ENCODE peak calls at places on chromosome 11, in eight cellular contexts. U is heart right ventricle; Y is GM23338; N is ovary; V is thoracic aorta; X is PC-3; R is naive thymus-derived CD4-positive, alpha-beta T cell; O is upper lobe of right lung. F is an unnamed sample. For H3K4me1, the result is how much of the 10 kb centered on the place peaks cover.

GRCh38 chr11:31863170-31863929 is 52.2 kb upstream of the PAX6 start:
- DNase-seq in R (no peak), X (no peak), Y (peak), U (no peak), O (no peak), V (no peak), N (no peak), F (no peak)

GRCh38 chr11:111676878-111677585 is 74.8 kb downstream of the SIK2 start:
- DNase-seq in U (no peak), Y (no peak), X (peak), V (no peak), O (no peak), R (no peak), N (no peak), F (no peak)

GRCh38 chr11:120124355-120124754 is 13.6 kb downstream of the TRIM29 start:
- DNase-seq in V (no peak), O (no peak), N (no peak), U (no peak), X (no peak), R (no peak), Y (no peak), F (no peak)

GRCh38 chr11:72231396-72232259 is 7.1 kb downstream of the INPPL1 start:
- DNase-seq in U (peak), V (no peak), N (no peak), X (no peak), O (peak), Y (no peak), R (no peak), F (no peak)

GRCh38 chr11:48141475-48142100 is 75.0 kb upstream of the OR4B1 start:
- DNase-seq in R (no peak), O (no peak), N (no peak), X (peak), Y (no peak), U (no peak), V (no peak), F (no peak)

GRCh38 chr11:128172046-128172878 is 415.1 kb downstream of the ETS1 start:
- DNase-seq in N (peak), R (peak), X (peak), O (peak), V (peak), Y (peak), U (peak), F (no peak)

GRCh38 chr11:100687630-100688395 is 725 bp downstream of the ARHGAP42 start:
- DNase-seq in V (no peak), R (no peak), Y (peak), O (peak), X (peak), U (peak), N (peak), F (no peak)

GRCh38 chr11:130945945-130946344 is 29.7 kb upstream of the SNX19 start:
- DNase-seq in V (peak), R (no peak), X (peak), Y (no peak), N (no peak), U (peak), O (no peak), F (no peak)

GRCh38 chr11:55838452-55838851 is at the start of gene OR5D16:
- DNase-seq in U (no peak), Y (no peak), O (no peak), R (no peak), N (no peak), V (no peak), X (no peak), F (no peak)

GRCh38 chr11:69442012-69442806 is 39.3 kb upstream of the LINC01488 start:
- DNase-seq in O (no peak), N (no peak), V (no peak), R (no peak), Y (no peak), X (peak), U (no peak), F (no peak)

GRCh38 chr11:10329935-10330334 is 25.1 kb downstream of the ADM start:
- DNase-seq in N (no peak), O (no peak), R (no peak), U (no peak), X (peak), V (no peak), Y (no peak), F (no peak)

GRCh38 chr11:69378303-69379141 is 84.6 kb downstream of the MYEOV start:
- DNase-seq in Y (no peak), V (no peak), R (no peak), X (no peak), O (peak), U (no peak), N (no peak), F (peak)

GRCh38 chr11:17414317-17414737 is 25.9 kb upstream of the KCNJ11 start:
- DNase-seq in V (no peak), X (no peak), R (no peak), N (no peak), U (no peak), Y (no peak), O (no peak), F (no peak)

GRCh38 chr11:59261150-59261549 is 48.4 kb upstream of the MPEG1 start:
- DNase-seq in X (no peak), V (no peak), Y (no peak), N (no peak), U (no peak), O (no peak), R (no peak), F (no peak)

GRCh38 chr11:97751405-97751804 is 1269.3 kb upstream of the CNTN5 start:
- DNase-seq in Y (no peak), N (no peak), O (no peak), X (no peak), R (no peak), V (no peak), U (peak), F (no peak)

GRCh38 chr11:77441409-77441808 is 32.5 kb downstream of the PAK1 start:
- DNase-seq in X (no peak), V (no peak), O (no peak), R (no peak), N (no peak), Y (no peak), U (no peak), F (no peak)

GRCh38 chr11:69880041-69880802 is 61.0 kb upstream of the FGF3 start:
- DNase-seq in N (no peak), O (peak), R (no peak), V (no peak), U (no peak), Y (no peak), X (no peak), F (no peak)

GRCh38 chr11:13277719-13278619 is at the start of gene BMAL1:
- DNase-seq in X (no peak), V (no peak), N (peak), R (peak), U (peak), Y (peak), O (peak), F (no peak)

GRCh38 chr11:11972942-11973341 is 35.5 kb downstream of the DKK3 start:
- DNase-seq in V (no peak), U (no peak), Y (no peak), X (no peak), O (peak), R (no peak), N (no peak), F (no peak)
- H3K4me1 ChIP-seq in V (half or more), U (half or more), Y (under half), X (under half), O (half or more), R (under half), N (under half), F (under half)

GRCh38 chr11:1454576-1454975 is 32.0 kb downstream of the MOB2 start:
- DNase-seq in O (no peak), X (no peak), Y (no peak), N (no peak), R (no peak), U (no peak), V (no peak), F (no peak)

GRCh38 chr11:1452744-1453143 is 33.8 kb downstream of the MOB2 start:
- DNase-seq in R (no peak), V (no peak), U (no peak), N (no peak), O (no peak), X (no peak), Y (no peak), F (no peak)

GRCh38 chr11:1455032-1455762 is 31.4 kb downstream of the MOB2 start:
- DNase-seq in R (no peak), X (no peak), N (no peak), V (no peak), O (no peak), U (no peak), Y (no peak), F (no peak)

GRCh38 chr11:1451781-1452470 is 34.7 kb downstream of the MOB2 start:
- DNase-seq in R (no peak), N (no peak), Y (no peak), X (no peak), U (no peak), V (no peak), O (no peak), F (no peak)

GRCh38 chr11:1453611-1454386 is 32.8 kb downstream of the MOB2 start:
- DNase-seq in U (no peak), X (peak), Y (peak), O (no peak), V (no peak), R (peak), N (peak), F (no peak)
- H3K27ac ChIP-seq in U (no peak), X (no peak), Y (no peak), O (no peak), V (no peak), R (no peak), N (no peak), F (no peak)

DNA sequence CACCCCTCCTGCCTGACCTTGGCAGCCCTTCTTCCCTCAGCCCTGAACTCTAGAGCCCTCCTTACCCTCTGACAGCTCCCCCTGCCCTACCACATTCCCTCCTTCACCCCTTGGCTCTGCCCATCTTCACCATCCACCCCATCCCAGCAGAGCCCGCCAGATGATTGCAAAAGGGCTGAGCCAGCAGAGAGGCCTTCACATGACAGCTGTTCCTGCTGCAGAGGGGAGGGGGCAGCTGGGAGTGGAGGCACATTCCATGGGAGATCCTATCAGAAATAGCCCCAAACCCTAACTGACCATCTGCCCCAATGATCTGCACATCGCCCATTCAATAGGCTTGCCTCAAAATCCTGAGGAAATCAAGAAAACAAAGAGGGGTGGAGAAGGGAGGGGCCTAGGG is 7.8 kb upstream of the AHNAK start:
- DNase-seq in N (no peak), O (no peak), V (no peak), X (no peak), R (no peak), Y (peak), U (no peak), F (no peak)
- H3K4me1 ChIP-seq in N (under half), O (half or more), V (half or more), X (half or more), R (half or more), Y (under half), U (half or more), F (half or more)

DNA sequence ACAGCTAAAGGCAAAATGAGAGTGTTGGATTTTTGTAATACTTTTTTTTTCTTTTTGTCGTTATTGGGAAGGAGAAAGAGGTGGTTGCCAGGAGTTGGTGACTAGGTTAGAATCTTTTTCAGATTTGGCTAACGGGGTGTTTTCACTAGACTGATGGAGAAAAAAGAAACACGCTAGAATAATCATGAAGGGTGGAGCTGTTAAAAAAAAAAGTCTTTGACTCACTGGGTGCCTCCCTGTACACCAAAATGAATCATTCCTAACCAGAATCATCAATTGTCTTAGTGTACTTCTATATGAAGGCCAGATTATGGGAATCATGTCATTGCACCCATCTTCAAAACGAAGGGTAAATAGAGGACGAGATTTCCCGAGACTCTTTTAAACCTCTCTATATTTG is 12.6 kb downstream of the BLID start:
- DNase-seq in X (no peak), Y (no peak), R (no peak), O (no peak), V (no peak), U (no peak), N (no peak), F (no peak)
- H3K27ac ChIP-seq in X (peak), Y (no peak), R (no peak), O (no peak), V (peak), U (no peak), N (peak), F (peak)

GRCh38 chr11:62548545-62549335 is 2.1 kb upstream of the AHNAK start:
- DNase-seq in U (no peak), Y (no peak), X (peak), N (no peak), O (no peak), R (no peak), V (no peak), F (no peak)

GRCh38 chr11:62553839-62554361 is 7.3 kb upstream of the AHNAK start:
- DNase-seq in U (no peak), V (no peak), O (no peak), Y (no peak), R (no peak), X (peak), N (no peak), F (peak)

GRCh38 chr11:62552931-62553838 is 6.6 kb upstream of the AHNAK start:
- DNase-seq in R (peak), O (peak), X (peak), Y (peak), U (peak), V (peak), N (peak), F (peak)

GRCh38 chr11:62555464-62556092 is 9.0 kb upstream of the AHNAK start:
- DNase-seq in Y (peak), X (peak), U (no peak), R (peak), O (no peak), N (no peak), V (no peak), F (no peak)

DNA sequence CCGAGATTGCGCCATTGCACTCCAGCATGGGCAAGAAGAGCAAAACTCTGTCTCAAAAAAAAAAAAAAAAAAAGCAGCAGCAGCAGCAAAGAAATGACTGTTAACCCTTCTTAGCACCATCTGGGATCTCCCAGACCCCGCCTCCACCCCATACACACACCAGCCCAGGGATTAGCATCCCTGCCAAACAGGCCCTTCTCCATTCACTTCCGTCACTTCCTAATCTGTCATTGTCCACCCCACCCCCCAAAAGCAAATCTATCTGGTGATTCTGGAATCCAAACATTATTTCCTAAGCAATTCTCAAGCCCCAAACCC is 5.8 kb upstream of the AHNAK start:
- DNase-seq in V (no peak), X (peak), Y (peak), R (no peak), U (no peak), N (no peak), O (no peak), F (no peak)
- H3K4me1 ChIP-seq in V (half or more), X (half or more), Y (under half), R (half or more), U (half or more), N (under half), O (half or more), F (half or more)

F was measured in RWPE2.